ENCODE peak calls at places on chromosomes 2 and 18, in eight cellular contexts. I, M, J, R, P, U, O and K are unnamed samples.

GRCh38 chr2:10331702-10332401 is 29.1 kb downstream of the HPCAL1 start:
- DNase-seq in I (peak), M (peak), P (peak), O (no peak), U (no peak), J (no peak), R (no peak), K (no peak)

GRCh38 chr2:10061221-10061925 is 18.0 kb downstream of the KLF11 start:
- DNase-seq in U (no peak), P (no peak), O (no peak), I (no peak), M (no peak), R (no peak), J (no peak), K (no peak)

GRCh38 chr2:148971547-148971946 is 67.0 kb upstream of the LYPD6B start:
- DNase-seq in M (peak), I (no peak), U (no peak), J (no peak), R (no peak), O (no peak), P (no peak), K (no peak)

GRCh38 chr2:108909275-108909823 is 79.7 kb downstream of the EDAR start:
- DNase-seq in R (peak), I (no peak), J (no peak), M (no peak), P (no peak), O (no peak), U (no peak), K (no peak)

GRCh38 chr2:231583982-231584381 is 8.7 kb upstream of the TEX44 start:
- DNase-seq in U (no peak), O (no peak), P (no peak), R (peak), J (no peak), M (no peak), I (no peak), K (no peak)

GRCh38 chr18:54950221-54950620 is 9.0 kb downstream of the CCDC68 start:
- DNase-seq in J (no peak), I (peak), R (no peak), O (no peak), U (no peak), M (no peak), P (no peak), K (peak)

GRCh38 chr2:51722311-51722710 is 690.4 kb upstream of the NRXN1 start:
- DNase-seq in M (no peak), R (no peak), U (peak), I (no peak), O (peak), P (no peak), J (peak), K (peak)

GRCh38 chr2:157172239-157172638 is 85.3 kb upstream of the GALNT5 start:
- DNase-seq in U (no peak), P (no peak), I (no peak), J (no peak), O (no peak), R (no peak), M (no peak), K (peak)

GRCh38 chr2:50786345-50786744 is 245.6 kb downstream of the NRXN1 start:
- DNase-seq in P (no peak), O (no peak), I (no peak), M (no peak), U (no peak), J (no peak), R (peak), K (no peak)

GRCh38 chr18:30177056-30177455 is 865.5 kb downstream of the DSC3 start:
- DNase-seq in M (no peak), R (no peak), O (no peak), U (peak), I (no peak), J (no peak), P (no peak), K (peak)

GRCh38 chr2:106882658-106883057 is 3.3 kb downstream of the ST6GAL2 start:
- DNase-seq in I (no peak), J (no peak), O (no peak), U (peak), P (no peak), M (no peak), R (no peak), K (no peak)

GRCh38 chr2:106890611-106891010 is 4.6 kb upstream of the ST6GAL2 start:
- DNase-seq in U (no peak), R (peak), M (no peak), P (no peak), O (no peak), J (no peak), I (no peak), K (no peak)

GRCh38 chr2:106885981-106886915 is at the start of gene ST6GAL2:
- DNase-seq in R (peak), O (no peak), J (no peak), I (no peak), U (no peak), P (no peak), M (no peak), K (peak)

GRCh38 chr2:106886916-106887758 is 1.2 kb upstream of the ST6GAL2 start:
- DNase-seq in P (no peak), I (peak), R (peak), J (no peak), M (no peak), O (peak), U (no peak), K (peak)

DNA sequence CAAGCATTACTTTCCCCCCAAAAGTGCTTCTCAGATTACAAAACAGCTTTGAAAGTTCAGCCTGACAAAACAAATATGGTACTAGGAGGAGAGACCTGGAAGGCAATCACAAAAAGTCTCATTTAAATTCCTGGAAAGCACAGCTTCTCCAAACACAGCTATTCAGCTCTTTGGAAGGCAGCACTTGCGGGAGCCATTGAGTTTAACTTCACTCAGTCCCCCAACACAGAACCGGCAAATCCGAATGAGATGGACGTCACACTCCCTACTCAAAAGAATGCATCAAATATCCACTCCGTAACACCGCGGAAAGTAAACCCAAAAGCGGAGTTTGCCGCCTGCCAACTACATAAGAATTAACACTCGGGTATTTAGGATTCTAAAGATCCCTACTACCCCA is 641 bp downstream of the ST6GAL2 start:
- DNase-seq in P (no peak), U (no peak), R (peak), M (no peak), O (peak), I (no peak), J (no peak), K (no peak)
- H3K4me3 ChIP-seq in P (peak), U (no peak), R (peak), M (no peak), O (peak), I (no peak), J (no peak), K (no peak)

GRCh38 chr18:74906189-74906588 is 302.8 kb downstream of the PTGR3 start:
- DNase-seq in R (no peak), J (no peak), M (no peak), O (no peak), U (peak), P (no peak), I (no peak), K (peak)
- H3K4me3 ChIP-seq in R (no peak), J (no peak), M (no peak), O (no peak), U (no peak), P (no peak), I (no peak), K (no peak)

DNA sequence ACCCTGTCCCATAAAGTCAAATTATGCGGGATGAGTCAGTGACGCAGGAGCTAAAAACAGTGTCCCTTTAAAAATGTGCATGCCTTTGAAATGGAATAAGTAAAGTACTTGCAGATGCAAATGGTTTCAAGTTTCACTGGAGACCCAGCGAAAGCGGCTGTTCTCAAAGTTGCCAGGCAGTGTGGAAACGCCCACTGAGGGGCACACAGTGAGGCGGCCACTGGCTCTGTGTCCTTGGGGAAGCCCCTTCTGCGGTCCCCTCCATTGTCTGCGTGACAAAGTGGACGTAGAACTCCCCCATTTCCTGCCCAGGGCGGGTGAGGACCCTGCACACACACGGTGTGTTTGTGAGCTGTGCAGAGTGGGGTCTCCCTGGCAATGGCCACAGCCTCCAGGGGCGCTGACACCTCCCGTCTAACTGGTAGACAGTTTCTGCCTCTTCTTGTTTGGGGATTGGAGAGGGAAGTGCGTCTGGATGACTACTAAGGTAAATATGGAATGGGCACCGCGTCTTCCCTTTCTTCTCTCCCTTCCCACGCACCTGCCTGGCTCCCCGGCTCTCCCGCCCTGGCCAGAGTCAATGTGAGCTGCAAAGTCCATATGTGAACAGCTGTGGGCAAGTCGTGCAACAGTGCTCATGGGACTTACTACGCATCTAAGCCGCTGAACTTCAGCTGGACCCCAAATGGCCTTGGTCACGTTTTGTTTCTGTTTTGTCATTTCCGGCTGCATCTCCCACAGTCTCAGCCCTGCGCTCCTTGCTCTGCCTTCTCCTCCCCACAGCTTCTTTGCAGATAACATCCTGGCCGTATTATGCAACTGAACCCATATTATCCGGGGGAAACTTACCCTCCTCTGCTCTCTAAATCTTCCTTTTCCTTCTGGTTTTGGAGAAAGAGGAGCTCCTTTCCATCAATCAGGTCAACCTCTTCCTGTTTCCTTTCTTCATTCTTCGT is 33.7 kb upstream of the ZNF516 start:
- DNase-seq in O (peak), U (peak), J (peak), M (peak), R (peak), I (peak), P (peak), K (peak)
- H3K4me3 ChIP-seq in O (peak), U (peak), J (peak), M (peak), R (peak), I (no peak), P (peak), K (peak)

GRCh38 chr2:218273908-218274249 is 3.6 kb downstream of the PNKD start:
- DNase-seq in U (no peak), P (no peak), M (no peak), R (peak), I (no peak), J (no peak), O (no peak), K (no peak)

GRCh38 chr2:218271865-218272530 is 1.7 kb downstream of the PNKD start:
- DNase-seq in M (no peak), U (no peak), R (peak), J (no peak), O (no peak), I (no peak), P (no peak), K (no peak)

GRCh38 chr2:218271487-218271797 is 1.1 kb downstream of the PNKD start:
- DNase-seq in J (no peak), P (no peak), I (no peak), R (no peak), O (no peak), U (no peak), M (no peak), K (peak)

GRCh38 chr2:218270721-218271486 is 585 bp downstream of the PNKD start:
- DNase-seq in U (no peak), J (no peak), M (no peak), R (peak), O (no peak), P (no peak), I (no peak), K (no peak)

GRCh38 chr2:218272531-218273212 is 2.4 kb downstream of the PNKD start:
- DNase-seq in R (peak), P (peak), U (peak), J (peak), I (peak), M (peak), O (peak), K (peak)
- H3K4me3 ChIP-seq in R (no peak), P (peak), U (no peak), J (peak), I (no peak), M (no peak), O (no peak), K (peak)

GRCh38 chr2:166812166-166812891 is 76.0 kb upstream of the XIRP2 start:
- DNase-seq in I (no peak), P (no peak), R (no peak), M (no peak), O (no peak), U (no peak), J (no peak), K (no peak)
- H3K4me3 ChIP-seq in I (no peak), P (no peak), R (no peak), M (no peak), O (no peak), U (no peak), J (no peak), K (no peak)

DNA sequence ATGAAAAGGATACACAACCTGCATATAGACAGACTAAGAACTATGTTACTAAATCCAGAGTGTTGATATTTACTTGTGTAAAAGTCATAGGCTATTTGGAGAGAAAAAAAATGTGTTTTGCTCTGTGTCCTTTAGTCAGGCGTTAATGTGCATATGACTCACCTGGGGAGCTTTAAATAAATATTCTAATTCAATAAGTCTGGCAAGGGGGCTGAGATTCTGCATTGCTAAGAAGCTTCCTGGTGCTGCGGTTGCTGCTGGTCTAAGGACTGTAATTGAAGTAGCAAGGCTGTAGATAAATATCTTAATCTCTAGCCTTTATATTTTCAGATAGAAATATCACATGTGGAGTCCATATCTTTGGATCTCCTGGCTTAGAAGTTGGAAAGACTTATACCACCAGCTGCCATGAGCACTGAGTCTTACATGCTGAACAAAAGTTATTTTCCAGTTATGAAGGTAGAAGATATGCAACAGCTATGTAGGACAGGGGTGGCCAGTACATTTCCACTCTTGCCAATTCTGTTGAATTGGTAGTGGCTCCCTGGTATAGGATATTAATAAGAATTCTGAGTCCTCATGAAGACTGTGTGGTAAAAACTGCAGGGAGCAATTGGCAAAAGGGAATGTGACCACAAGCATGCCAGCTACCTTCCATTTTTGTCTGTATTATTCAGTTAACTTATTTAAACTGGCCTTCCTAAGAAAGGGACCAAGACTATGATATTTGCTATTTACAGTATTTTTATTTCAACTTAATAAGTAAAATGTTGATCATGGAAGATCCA is 4.8 kb downstream of the SPAG16 start:
- DNase-seq in R (no peak), I (peak), O (no peak), P (no peak), U (no peak), M (no peak), J (no peak), K (peak)
- H3K4me3 ChIP-seq in R (no peak), I (no peak), O (no peak), P (no peak), U (no peak), M (no peak), J (no peak), K (no peak)